ENCODE peak calls at places on chromosomes 6 and 20, in six cellular contexts. D is ELR, F is dermis blood vessel endothelial cell, E is body of pancreas, Q is H54, C is BE2C. U is an unnamed sample.
A peak's percentile ranks its signal among the peaks of the same experiment; 100 is the strongest.

GRCh38 chr6:27297857-27298730 is 14.0 kb downstream of the POM121L2 start:
- DNase-seq in Q (no peak), E (no peak), D (peak; percentile 79), C (peak; percentile 64), F (peak; percentile 54), U (peak; percentile 48)

GRCh38 chr6:163334264-163334663 is 80.3 kb upstream of the QKI start:
- DNase-seq in F (no peak), Q (no peak), C (no peak), D (no peak), E (no peak), U (no peak)

GRCh38 chr6:110233769-110234374 is 53.6 kb downstream of the CDC40 start:
- DNase-seq in E (no peak), F (no peak), D (no peak), Q (no peak), C (no peak), U (no peak)

GRCh38 chr6:118589186-118589585 is 41.1 kb downstream of the PLN start:
- DNase-seq in C (no peak), E (no peak), F (peak; percentile 44), Q (no peak), D (no peak), U (no peak)

GRCh38 chr6:149347067-149347466 is 29.6 kb downstream of the TAB2 start:
- DNase-seq in F (no peak), Q (no peak), D (no peak), C (no peak), E (no peak), U (no peak)

GRCh38 chr20:41872986-41873385 is 254.8 kb upstream of the CHD6 start:
- DNase-seq in C (no peak), E (no peak), D (no peak), F (no peak), Q (no peak), U (no peak)

GRCh38 chr20:62430871-62431447 is 3.6 kb upstream of the RBBP8NL start:
- DNase-seq in F (no peak), D (no peak), C (no peak), E (no peak), Q (no peak), U (peak; percentile 50)

GRCh38 chr20:25032478-25033183 is 25.3 kb downstream of the ACSS1 start:
- DNase-seq in E (peak; percentile 67), C (no peak), Q (no peak), F (no peak), D (no peak), U (no peak)

GRCh38 chr20:24473435-24473834 is 4.0 kb downstream of the SYNDIG1 start:
- DNase-seq in C (no peak), Q (no peak), E (no peak), D (no peak), F (no peak), U (no peak)

GRCh38 chr6:15132854-15133670 is 112.8 kb upstream of the JARID2 start:
- DNase-seq in E (no peak), C (no peak), F (peak; percentile 2), Q (peak; percentile 75), D (peak; percentile 97), U (peak; percentile 94)